ENCODE peak calls at places on chromosomes 4 and X, in four cellular contexts. L, Z, N and I are unnamed samples.

GRCh38 chrX:81120936-81121351 is 80.8 kb downstream of the HMGN5 start:
- DNase-seq in L (no peak), Z (peak), N (peak), I (peak)

GRCh38 chr4:140308366-140309123 is 64.9 kb upstream of the SCOC start:
- DNase-seq in L (peak), Z (no peak), N (no peak), I (peak)

GRCh38 chr4:76212851-76213414 is 691 bp downstream of the SCARB2 start:
- DNase-seq in L (no peak), Z (peak), N (peak), I (peak)

GRCh38 chrX:19334945-19335626 is 8.6 kb upstream of the PDHA1 start:
- DNase-seq in L (no peak), Z (no peak), N (no peak), I (peak)

GRCh38 chr4:54063737-54064316 is 578 bp downstream of the CHIC2 start:
- DNase-seq in L (peak), Z (peak), N (peak), I (peak)

GRCh38 chr4:99221980-99222379 is 2.9 kb upstream of the ADH6 start:
- DNase-seq in L (no peak), Z (no peak), N (no peak), I (peak)

GRCh38 chr4:8403173-8403753 is 37.3 kb downstream of the ACOX3 start:
- DNase-seq in L (peak), Z (peak), N (peak), I (peak)

GRCh38 chrX:110442631-110443030 is 84.0 kb downstream of the RTL9 start:
- DNase-seq in L (no peak), Z (no peak), N (no peak), I (peak)

GRCh38 chrX:19361701-19362100 is 18.0 kb downstream of the PDHA1 start:
- DNase-seq in L (no peak), Z (no peak), N (no peak), I (peak)

GRCh38 chr4:18756661-18757060 is 735.1 kb upstream of the LCORL start:
- DNase-seq in L (no peak), Z (no peak), N (no peak), I (no peak)

GRCh38 chrX:107398115-107398514 is 51.3 kb upstream of the FRMPD3 start:
- DNase-seq in L (no peak), Z (no peak), N (no peak), I (no peak)

GRCh38 chr4:118398226-118399090 is 45.7 kb upstream of the PRSS12 start:
- DNase-seq in L (no peak), Z (no peak), N (no peak), I (no peak)

GRCh38 chr4:165203541-165204461 is 3.6 kb upstream of the KLHL2 start:
- DNase-seq in L (no peak), Z (no peak), N (no peak), I (no peak)

GRCh38 chr4:55437356-55437796 is 41.6 kb downstream of the TMEM165 start:
- DNase-seq in L (no peak), Z (peak), N (no peak), I (peak)

GRCh38 chr4:184388106-184388505 is 86.2 kb downstream of the IRF2 start:
- DNase-seq in L (no peak), Z (no peak), N (no peak), I (no peak)

GRCh38 chr4:60042231-60042652 is 1157.9 kb upstream of the ADGRL3 start:
- DNase-seq in L (no peak), Z (peak), N (no peak), I (no peak)

GRCh38 chr4:173371292-173372192 is 788 bp downstream of the SAP30 start:
- DNase-seq in L (peak), Z (peak), N (peak), I (peak)

GRCh38 chr4:73967891-73968290 is 13.9 kb downstream of the PF4 start:
- DNase-seq in L (no peak), Z (no peak), N (no peak), I (no peak)

GRCh38 chrX:46989548-46989947 is 77.3 kb downstream of the JADE3 start:
- DNase-seq in L (no peak), Z (no peak), N (no peak), I (no peak)

GRCh38 chr4:122803788-122804208 is 22.8 kb upstream of the FGF2 start:
- DNase-seq in L (no peak), Z (no peak), N (no peak), I (no peak)

GRCh38 chr4:147085796-147086195 is 140.1 kb upstream of the TTC29 start:
- DNase-seq in L (no peak), Z (no peak), N (no peak), I (peak)

GRCh38 chr4:89283226-89283974 is 24.2 kb downstream of the GPRIN3 start:
- DNase-seq in L (no peak), Z (no peak), N (no peak), I (peak)

GRCh38 chr4:152729466-152729865 is 49.7 kb upstream of the TMEM154 start:
- DNase-seq in L (no peak), Z (no peak), N (no peak), I (peak)

GRCh38 chrX:121307441-121307840 is 260.0 kb downstream of the GLUD2 start:
- DNase-seq in L (no peak), Z (no peak), N (no peak), I (no peak)

GRCh38 chrX:9627827-9628406 is 137.7 kb downstream of the GPR143 start:
- DNase-seq in L (no peak), Z (no peak), N (no peak), I (no peak)

GRCh38 chr4:129143359-129143758 is 47.4 kb downstream of the C4orf33 start:
- DNase-seq in L (no peak), Z (no peak), N (no peak), I (no peak)

GRCh38 chrX:48997865-48998264 is 4.2 kb downstream of the GRIPAP1 start:
- DNase-seq in L (no peak), Z (no peak), N (no peak), I (no peak)

GRCh38 chr4:4269856-4270255 is 20.1 kb downstream of the LYAR start:
- DNase-seq in L (no peak), Z (no peak), N (no peak), I (peak)

GRCh38 chr4:87219648-87220093 is 747 bp downstream of the KLHL8 start:
- DNase-seq in L (no peak), Z (peak), N (peak), I (peak)

GRCh38 chr4:89562715-89563114 is 255.1 kb upstream of the GPRIN3 start:
- DNase-seq in L (no peak), Z (no peak), N (no peak), I (peak)

GRCh38 chr4:107719211-107719926 is 665 bp downstream of the PAPSS1 start:
- DNase-seq in L (no peak), Z (no peak), N (peak), I (peak)

GRCh38 chrX:9171841-9172240 is 137.9 kb upstream of the FAM9B start:
- DNase-seq in L (no peak), Z (no peak), N (no peak), I (peak)

GRCh38 chr4:183610613-183611012 is 48.4 kb downstream of the RWDD4 start:
- DNase-seq in L (no peak), Z (no peak), N (no peak), I (no peak)

GRCh38 chr4:20430555-20430954 is 178.8 kb downstream of the SLIT2 start:
- DNase-seq in L (no peak), Z (no peak), N (no peak), I (peak)

GRCh38 chrX:23953908-23954269 is 46.1 kb downstream of the CXorf58 start:
- DNase-seq in L (no peak), Z (no peak), N (no peak), I (no peak)

GRCh38 chr4:184684491-184685189 is 35.1 kb downstream of the PRIMPOL start:
- DNase-seq in L (no peak), Z (no peak), N (no peak), I (peak)

GRCh38 chr4:82798168-82799005 is at the start of gene SCD5:
- DNase-seq in L (peak), Z (peak), N (peak), I (peak)